ENCODE peak calls at places on chromosomes 1 and 21, in eight cellular contexts. Y is breast epithelium, X is spleen, C is transverse colon, P is suprapubic skin, M is HCT116, G is HepG2, R is stomach. I is an unnamed sample.

GRCh38 chr1:102191723-102192122 is 195.0 kb upstream of the OLFM3 start:
- DNase-seq in R (no peak), Y (no peak), X (no peak), G (peak), M (peak), P (no peak), C (peak), I (no peak)

GRCh38 chr1:211305044-211305443 is 21.6 kb upstream of the TRAF5 start:
- DNase-seq in Y (no peak), G (no peak), M (no peak), P (no peak), C (no peak), X (no peak), R (no peak), I (no peak)

GRCh38 chr1:94820918-94821317 is 761 bp downstream of the SLC44A3 start:
- DNase-seq in P (no peak), G (no peak), C (no peak), X (no peak), Y (no peak), M (no peak), R (no peak), I (no peak)

GRCh38 chr1:145961425-145962156 is 2.8 kb downstream of the ANKRD34A start:
- DNase-seq in M (no peak), P (peak), R (no peak), C (peak), X (peak), Y (no peak), G (no peak), I (peak)

GRCh38 chr1:224621813-224622682 is 5.9 kb downstream of the CNIH3 start:
- DNase-seq in C (no peak), P (no peak), M (no peak), Y (no peak), X (no peak), G (no peak), R (no peak), I (no peak)

GRCh38 chr1:24679725-24680124 is 36.6 kb downstream of the SRRM1 start:
- DNase-seq in G (no peak), X (no peak), R (no peak), C (no peak), Y (no peak), P (no peak), M (no peak), I (no peak)

GRCh38 chr21:14603202-14603601 is 57.1 kb upstream of the SAMSN1 start:
- DNase-seq in G (no peak), M (no peak), C (no peak), P (no peak), R (no peak), Y (no peak), X (no peak), I (no peak)

GRCh38 chr1:17207046-17207445 is 2.1 kb downstream of the PADI1 start:
- DNase-seq in C (peak), G (no peak), X (no peak), P (no peak), Y (peak), R (peak), M (no peak), I (peak)

DNA sequence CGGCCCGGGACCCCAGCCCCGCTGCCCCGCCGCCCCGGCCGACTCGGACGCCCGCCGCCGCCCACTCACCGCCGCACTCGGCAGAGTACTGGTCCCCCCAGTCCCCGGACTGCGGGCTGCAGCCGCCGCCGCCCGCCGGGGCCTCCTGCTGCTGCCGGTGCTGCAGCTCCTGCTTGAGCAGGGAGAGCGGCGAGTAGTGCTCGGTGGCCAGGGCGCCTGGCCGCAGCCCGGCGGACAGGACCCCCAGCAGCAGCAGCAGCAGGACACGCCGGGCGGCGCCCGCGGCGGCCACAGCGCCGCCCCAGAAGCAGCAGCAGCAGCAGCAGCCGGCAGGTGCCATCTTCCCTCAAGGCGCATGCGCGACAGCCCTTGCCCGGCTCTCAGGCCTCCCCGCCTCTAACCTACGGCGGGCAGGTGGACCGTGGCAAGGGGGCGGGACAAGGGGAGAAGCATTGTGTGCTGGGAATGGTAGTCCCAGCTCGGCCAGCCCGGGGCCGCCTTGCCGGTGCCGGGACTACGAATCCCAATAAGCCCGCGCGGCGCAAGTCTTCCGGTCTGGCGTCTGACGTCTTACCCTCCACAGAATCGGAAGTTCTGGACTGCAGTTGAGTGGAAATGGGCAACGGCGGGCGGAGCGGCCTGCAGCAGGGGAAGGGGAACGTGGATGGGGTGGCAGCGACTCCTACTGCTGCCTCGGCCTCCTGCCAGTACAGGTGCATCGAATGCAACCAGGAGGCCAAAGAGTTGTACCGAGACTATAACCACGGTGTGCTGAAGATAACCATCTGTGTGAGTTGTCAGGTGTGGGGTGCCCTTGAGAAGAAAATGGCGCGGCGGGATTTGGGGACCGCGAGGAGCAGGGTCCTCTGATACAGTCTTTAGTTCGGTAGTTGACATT is at the start of the genes ARV1 and TTC13:
- DNase-seq in Y (peak), R (peak), G (peak), M (peak), C (peak), X (peak), P (peak), I (peak)
- TF ChIP-seq POLR2A in Y (peak), R (peak), G (peak), M (no peak), C (peak), X (peak), P (peak), I (peak)

DNA sequence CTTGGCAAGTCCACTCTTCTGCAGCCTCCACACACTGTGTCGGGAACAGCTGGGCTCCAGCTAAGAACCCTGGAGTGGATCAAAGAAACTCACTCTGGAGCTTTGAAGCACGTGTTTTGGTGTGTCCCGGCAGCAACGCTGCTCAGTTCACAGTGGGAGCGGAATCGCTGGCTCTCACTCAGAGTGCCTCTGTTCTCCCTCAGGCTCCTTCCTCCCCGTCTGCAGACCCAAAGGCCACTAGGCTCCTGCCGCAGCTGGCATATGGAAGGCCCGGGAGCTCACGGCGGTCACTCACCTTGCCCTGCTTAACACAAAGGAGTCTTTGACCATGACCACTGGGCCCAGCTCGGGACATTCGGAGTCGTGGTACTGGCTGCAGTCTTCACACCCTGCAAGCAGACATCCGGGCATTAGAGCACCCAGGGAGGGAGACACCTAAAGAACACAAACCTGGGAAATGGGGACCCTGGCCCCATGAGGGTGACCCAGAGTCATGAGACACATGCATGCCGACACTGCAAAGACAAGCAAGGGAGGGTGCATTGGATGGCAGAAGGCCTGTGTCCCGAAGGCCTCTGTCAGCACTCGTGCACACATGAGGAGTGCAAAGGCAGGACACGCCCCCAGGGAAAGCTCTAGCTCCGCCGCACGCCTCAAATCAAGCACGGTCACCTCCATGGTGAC is 19.7 kb downstream of the PRDM15 start:
- DNase-seq in C (no peak), R (no peak), M (no peak), P (no peak), X (peak), G (no peak), Y (no peak), I (no peak)
- TF ChIP-seq CTCF in C (no peak), R (no peak), M (no peak), P (no peak), X (no peak), G (no peak), Y (no peak), I (no peak)

DNA sequence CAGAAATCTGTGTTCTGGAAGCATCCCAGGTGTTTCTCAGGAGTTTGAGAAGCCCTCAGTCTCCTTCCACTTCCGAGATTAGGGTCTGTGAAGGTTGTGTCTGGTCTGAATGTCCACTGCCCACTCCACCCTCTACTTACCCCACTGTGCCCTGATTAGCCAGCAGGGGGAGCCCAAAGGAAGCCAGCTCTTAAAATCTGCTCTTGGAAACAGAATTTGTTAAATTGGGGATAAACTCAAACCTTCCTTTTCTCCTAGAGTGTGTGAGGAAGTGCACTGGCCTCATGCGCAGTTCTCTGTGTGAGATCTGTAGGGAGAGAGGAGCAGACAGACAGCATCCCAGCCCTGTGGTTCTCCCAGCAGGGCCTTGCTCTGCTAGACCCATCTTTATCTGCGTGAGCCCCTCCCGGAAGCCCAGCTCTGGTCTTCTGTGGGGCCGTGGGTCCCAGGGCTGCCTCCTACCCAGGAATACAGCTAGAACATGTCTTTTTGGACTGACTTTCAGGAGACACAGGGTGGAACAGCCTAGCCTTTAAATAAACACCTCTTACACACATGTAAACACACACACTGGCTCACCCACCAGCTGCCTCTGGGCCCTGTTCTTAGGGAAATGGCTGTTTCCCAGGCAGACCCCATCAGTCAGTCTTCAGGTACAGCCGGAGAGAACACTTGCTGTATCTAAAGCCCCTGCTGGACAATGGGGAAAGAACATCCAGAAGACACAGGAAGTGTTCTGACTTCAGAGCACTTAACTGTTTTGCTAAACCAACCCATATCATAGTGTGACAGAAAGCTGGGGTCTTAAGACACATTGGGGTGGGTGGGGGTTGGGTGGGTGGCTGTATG is 52.2 kb downstream of the SMYD2 start:
- DNase-seq in C (peak), Y (no peak), G (peak), R (peak), P (no peak), M (peak), X (no peak), I (peak)
- TF ChIP-seq POLR2AphosphoS5 in C (no peak), Y (no peak), G (no peak), R (no peak), P (no peak), M (no peak), X (no peak), I (no peak)

DNA sequence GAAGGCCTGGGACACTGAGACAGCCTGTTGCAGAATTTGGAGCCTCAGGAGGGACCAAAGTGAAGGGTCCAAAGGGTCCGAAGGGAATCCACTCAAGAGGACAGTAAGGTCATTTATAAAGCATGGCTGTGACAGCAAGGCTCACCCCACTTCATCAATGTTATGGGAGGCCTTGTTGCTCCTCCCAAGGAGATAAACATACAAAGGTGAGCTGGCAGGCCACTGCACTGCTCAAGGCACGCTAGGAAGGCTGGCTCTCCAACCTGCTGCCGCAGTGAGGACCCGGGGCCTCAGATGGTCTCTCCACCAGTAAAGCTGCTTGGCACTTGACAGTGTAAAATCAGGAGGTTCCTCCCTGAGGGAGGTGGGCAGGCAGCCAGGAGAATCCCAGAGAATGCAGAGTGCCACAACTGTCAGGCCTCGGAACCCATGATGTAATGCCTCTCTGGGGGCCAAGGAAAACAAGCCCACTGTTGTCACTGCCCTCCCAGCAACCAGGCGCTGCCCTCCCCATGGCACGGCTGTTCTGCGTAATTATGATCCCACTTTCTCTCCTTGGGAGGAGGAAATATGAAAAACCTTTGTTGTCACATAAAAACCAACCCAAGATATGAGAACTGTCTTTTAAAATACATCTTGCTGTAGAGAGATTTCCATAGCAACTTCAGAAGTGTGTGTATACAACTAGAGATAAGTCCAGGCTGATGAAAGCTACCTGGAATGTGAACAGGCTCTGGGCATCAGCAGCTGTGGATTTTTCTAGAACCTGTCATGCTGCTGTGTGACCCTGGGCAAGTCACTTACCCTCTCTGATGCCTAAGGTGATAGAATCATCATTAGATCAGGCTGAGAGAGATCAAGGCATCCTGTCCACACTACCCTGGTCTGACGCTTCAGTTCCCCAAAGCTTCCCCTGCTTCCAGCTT is 102.5 kb downstream of the KCNN3 start:
- DNase-seq in G (no peak), P (peak), C (no peak), Y (peak), M (no peak), X (peak), R (no peak), I (peak)
- TF ChIP-seq POLR2A in G (no peak), P (no peak), C (no peak), Y (no peak), M (no peak), X (no peak), R (no peak), I (no peak)

GRCh38 chr1:113929750-113930498 is 800 bp downstream of the HIPK1 start:
- DNase-seq in M (no peak), C (peak), P (peak), Y (peak), R (peak), G (no peak), X (peak), I (peak)
- TF ChIP-seq CTCF in M (no peak), C (no peak), P (no peak), Y (no peak), R (no peak), G (peak), X (no peak), I (no peak)

DNA sequence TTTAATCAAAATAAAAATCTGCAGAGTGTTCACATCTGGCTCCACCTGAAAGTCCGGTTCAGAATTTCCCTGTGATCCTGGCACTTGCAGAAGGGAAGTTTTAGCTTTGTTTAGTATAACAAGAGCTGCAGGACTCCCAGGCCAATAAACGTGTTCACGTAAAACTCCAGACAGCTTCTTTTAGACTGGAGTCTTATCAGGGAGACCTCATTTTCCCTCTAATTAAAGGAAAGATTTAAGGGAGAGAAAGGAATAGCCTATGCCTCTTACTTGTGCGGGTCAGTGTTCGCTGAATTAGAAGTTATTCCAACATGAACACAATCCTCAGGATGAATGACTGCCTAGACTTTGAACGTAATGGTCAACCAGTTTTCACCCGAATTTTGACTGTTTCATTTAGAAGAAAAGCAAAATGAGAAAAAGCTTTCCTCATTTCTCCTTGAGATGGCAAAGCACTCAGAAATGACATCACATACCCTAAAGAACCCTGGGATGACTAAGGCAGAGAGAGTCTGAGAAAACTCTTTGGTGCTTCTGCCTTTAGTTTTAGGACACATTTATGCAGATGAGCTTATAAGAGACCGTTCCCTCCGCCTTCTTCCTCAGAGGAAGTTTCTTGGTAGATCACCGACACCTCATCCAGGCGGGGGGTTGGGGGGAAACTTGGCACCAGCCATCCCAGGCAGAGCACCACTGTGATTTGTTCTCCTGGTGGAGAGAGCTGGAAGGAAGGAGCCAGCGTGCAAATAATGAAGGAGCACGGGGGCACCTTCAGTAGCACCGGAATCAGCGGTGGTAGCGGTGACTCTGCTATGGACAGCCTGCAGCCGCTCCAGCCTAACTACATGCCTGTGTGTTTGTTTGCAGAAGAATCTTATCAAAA is 202.1 kb upstream of the SGIP1 start:
- DNase-seq in X (peak), Y (peak), R (peak), M (no peak), G (no peak), C (peak), P (peak), I (peak)
- TF ChIP-seq POLR2AphosphoS5 in X (peak), Y (no peak), R (peak), M (peak), G (no peak), C (peak), P (peak), I (peak)

DNA sequence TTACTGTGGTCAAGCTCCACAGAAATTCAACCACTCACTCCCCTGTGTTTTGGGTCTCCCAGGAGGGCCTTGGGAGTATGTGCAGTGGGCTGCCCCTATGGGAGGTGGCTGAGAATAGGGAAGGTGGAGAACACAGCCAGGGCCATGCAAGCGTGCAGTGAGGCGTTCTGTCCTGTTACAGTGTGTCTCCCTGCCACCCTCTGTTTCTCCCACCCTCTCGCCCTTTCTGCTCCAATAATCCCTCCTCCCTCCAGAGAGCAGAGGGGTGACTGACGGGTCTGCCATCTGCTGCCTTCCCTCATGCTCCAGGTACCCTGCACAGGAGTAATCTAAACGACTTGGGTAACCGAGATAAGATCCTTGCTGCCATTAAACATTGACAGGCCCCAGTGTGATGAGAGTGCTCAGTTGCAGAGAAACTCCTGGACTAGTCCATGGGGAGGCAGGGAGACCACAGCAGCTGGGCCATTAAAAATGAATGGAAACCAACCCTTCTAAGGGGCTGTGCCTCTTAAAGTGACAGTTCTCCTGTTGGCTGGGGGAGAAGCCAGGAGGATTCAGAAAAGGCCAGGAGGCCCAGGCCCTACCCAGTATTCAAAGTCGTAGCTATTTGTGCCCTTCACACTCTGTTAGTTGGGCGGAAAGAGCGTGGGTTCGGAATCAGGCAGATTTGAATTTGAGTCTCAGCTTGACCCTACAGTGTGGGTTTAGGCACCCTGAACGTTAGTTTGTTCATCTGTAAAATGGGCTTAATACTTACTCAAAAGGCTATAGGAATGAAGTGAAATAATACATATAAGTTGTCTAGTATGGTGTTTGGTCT is 22.4 kb upstream of the BTG2 start:
- DNase-seq in Y (no peak), C (no peak), M (no peak), X (peak), R (no peak), P (peak), G (no peak), I (no peak)
- TF ChIP-seq POLR2A in Y (no peak), C (no peak), M (no peak), X (no peak), R (no peak), P (no peak), G (no peak), I (no peak)

GRCh38 chr1:18482721-18483425 is 2.1 kb downstream of the KLHDC7A start:
- DNase-seq in G (no peak), M (no peak), R (no peak), P (peak), Y (no peak), X (peak), C (no peak), I (no peak)

GRCh38 chr1:18485227-18485626 is 4.5 kb downstream of the KLHDC7A start:
- DNase-seq in G (peak), X (peak), P (no peak), M (no peak), Y (no peak), R (no peak), C (no peak), I (no peak)

GRCh38 chr1:18484726-18485125 is 4.0 kb downstream of the KLHDC7A start:
- DNase-seq in R (no peak), Y (no peak), P (peak), X (peak), C (no peak), G (no peak), M (no peak), I (no peak)

GRCh38 chr1:18484276-18484675 is 3.5 kb downstream of the KLHDC7A start:
- DNase-seq in C (no peak), R (no peak), X (no peak), G (no peak), M (no peak), P (no peak), Y (no peak), I (no peak)

GRCh38 chr1:18486195-18486594 is 5.5 kb downstream of the KLHDC7A start:
- DNase-seq in R (no peak), X (peak), Y (no peak), C (no peak), G (peak), P (no peak), M (no peak), I (no peak)
- TF ChIP-seq CTCF in R (no peak), X (no peak), Y (no peak), C (no peak), G (peak), P (no peak), M (peak), I (no peak)